ENCODE peak calls at places on chromosome 21, in five cellular contexts. H is tibial artery, W is NCI-H345, U is amniotic stem cell, O is breast epithelium. G is an unnamed sample.

GRCh38 chr21:26437326-26438009 is 135.6 kb downstream of the CYYR1 start:
- DNase-seq in H (no peak), W (no peak), U (no peak), O (no peak), G (no peak)

GRCh38 chr21:30152792-30153191 is 13.8 kb downstream of the CLDN17 start:
- DNase-seq in H (no peak), W (no peak), U (no peak), O (no peak), G (no peak)

GRCh38 chr21:43269461-43269860 is 100.7 kb downstream of the CRYAA start:
- DNase-seq in H (no peak), W (no peak), U (no peak), O (no peak), G (no peak)

GRCh38 chr21:39118604-39119215 is 64.5 kb downstream of the PSMG1 start:
- DNase-seq in H (no peak), W (no peak), U (no peak), O (peak; percentile 13), G (no peak)

GRCh38 chr21:15617968-15618367 is 111.8 kb upstream of the USP25 start:
- DNase-seq in H (no peak), W (no peak), U (no peak), O (no peak), G (no peak)

GRCh38 chr21:17779486-17779885 is 39.7 kb downstream of the C21orf91 start:
- DNase-seq in H (no peak), W (no peak), U (no peak), O (no peak), G (no peak)

GRCh38 chr21:18832950-18833349 is 429.4 kb upstream of the TMPRSS15 start:
- DNase-seq in H (no peak), W (no peak), U (no peak), O (no peak), G (no peak)

GRCh38 chr21:39422468-39423241 is 22.9 kb downstream of the LCA5L start:
- DNase-seq in H (no peak), W (no peak), U (no peak), O (no peak), G (no peak)

GRCh38 chr21:45509566-45510465 is 32.4 kb downstream of the SLC19A1 start:
- DNase-seq in H (no peak), W (no peak), U (no peak), O (no peak), G (no peak)

GRCh38 chr21:45974073-45975016 is 7.2 kb upstream of the COL6A1 start:
- DNase-seq in H (peak; percentile 69), W (peak; percentile 33), U (no peak), O (peak; percentile 30), G (peak; percentile 87)

GRCh38 chr21:34365794-34366193 is 2.0 kb downstream of the KCNE2 start:
- DNase-seq in H (no peak), W (no peak), U (no peak), O (no peak), G (peak; percentile 35)

GRCh38 chr21:39451332-39452206 is at the start of gene SH3BGR:
- DNase-seq in H (peak; percentile 66), W (no peak), U (no peak), O (peak; percentile 86), G (peak; percentile 91)

GRCh38 chr21:30282850-30283249 is at the start of gene KRTAP24-1:
- DNase-seq in H (no peak), W (no peak), U (no peak), O (no peak), G (no peak)

GRCh38 chr21:42253466-42253865 is 34.5 kb downstream of the ABCG1 start:
- DNase-seq in H (no peak), W (no peak), U (no peak), O (no peak), G (no peak)

GRCh38 chr21:46145159-46145839 is 10.1 kb downstream of the FTCD start:
- DNase-seq in H (no peak), W (no peak), U (no peak), O (no peak), G (no peak)

GRCh38 chr21:46253610-46254124 is 25.1 kb upstream of the LSS start:
- DNase-seq in H (no peak), W (no peak), U (no peak), O (no peak), G (no peak)

GRCh38 chr21:41367598-41368360 is 6.0 kb downstream of the MX2 start:
- DNase-seq in H (no peak), W (no peak), U (no peak), O (no peak), G (no peak)

GRCh38 chr21:34835526-34835925 is 166.7 kb downstream of the CLIC6 start:
- DNase-seq in H (peak; percentile 75), W (no peak), U (no peak), O (peak; percentile 61), G (no peak)

GRCh38 chr21:42627527-42628289 is 25.7 kb upstream of the PDE9A start:
- DNase-seq in H (no peak), W (no peak), U (no peak), O (no peak), G (peak; percentile 50)

GRCh38 chr21:43193088-43193650 is 24.4 kb downstream of the CRYAA start:
- DNase-seq in H (no peak), W (no peak), U (no peak), O (no peak), G (peak; percentile 35)